ENCODE peak calls at places on chromosomes 13 and 19, in four cellular contexts. One of them, this sample, is unnamed.

GRCh38 chr13:43472344-43472743 is 314.4 kb downstream of the ENOX1 start:
- DNase-seq in NB4: no peak
- DNase-seq in A549: no peak
- DNase-seq in breast epithelium: no peak
- DNase-seq in this sample: no peak

GRCh38 chr13:81874681-81875661 is 1534.0 kb upstream of the SPRY2 start:
- DNase-seq in NB4: no peak
- DNase-seq in A549: no peak
- DNase-seq in breast epithelium: no peak
- DNase-seq in this sample: no peak

GRCh38 chr19:58305932-58306323 is 751 bp downstream of the ERVK3-1 start:
- DNase-seq in A549: no peak
- DNase-seq in breast epithelium: no peak
- DNase-seq in NB4: peak; percentile 36
- DNase-seq in this sample: no peak

GRCh38 chr19:39507715-39508364 is 7.1 kb upstream of the SELENOV start:
- DNase-seq in A549: no peak
- DNase-seq in NB4: no peak
- DNase-seq in breast epithelium: no peak
- DNase-seq in this sample: no peak

GRCh38 chr13:99617474-99618255 is 116.4 kb downstream of the TM9SF2 start:
- DNase-seq in NB4: peak; percentile 55
- DNase-seq in breast epithelium: no peak
- DNase-seq in A549: peak; percentile 67
- DNase-seq in this sample: no peak

GRCh38 chr13:98143601-98144500 is 957 bp downstream of the FARP1 start:
- DNase-seq in A549: no peak
- DNase-seq in breast epithelium: no peak
- DNase-seq in NB4: peak; percentile 47
- DNase-seq in this sample: peak; percentile 85

GRCh38 chr13:42367836-42368235 is 95.9 kb downstream of the AKAP11 start:
- DNase-seq in A549: no peak
- DNase-seq in breast epithelium: no peak
- DNase-seq in NB4: peak; percentile 57
- DNase-seq in this sample: no peak

GRCh38 chr19:16386619-16387240 is 62.1 kb downstream of the KLF2 start:
- DNase-seq in breast epithelium: no peak
- DNase-seq in A549: peak; percentile 62
- DNase-seq in NB4: peak; percentile 72
- DNase-seq in this sample: no peak

GRCh38 chr19:51793994-51794393 is 963 bp upstream of the FPR3 start:
- DNase-seq in A549: no peak
- DNase-seq in NB4: no peak
- DNase-seq in breast epithelium: no peak
- DNase-seq in this sample: no peak

GRCh38 chr19:18589380-18590272 is 1.0 kb downstream of the REX1BD start:
- DNase-seq in A549: peak; percentile 82
- DNase-seq in breast epithelium: peak; percentile 70
- DNase-seq in NB4: peak; percentile 85
- DNase-seq in this sample: no peak

GRCh38 chr13:107185889-107186288 is 618.0 kb upstream of the ARGLU1 start:
- DNase-seq in NB4: no peak
- DNase-seq in breast epithelium: no peak
- DNase-seq in A549: no peak
- DNase-seq in this sample: no peak

GRCh38 chr13:29857089-29857488 is 6.7 kb upstream of the UBL3 start:
- DNase-seq in breast epithelium: no peak
- DNase-seq in NB4: no peak
- DNase-seq in A549: no peak
- DNase-seq in this sample: no peak

GRCh38 chr13:23159205-23159586 is 21.6 kb upstream of the SGCG start:
- DNase-seq in A549: peak; percentile 42
- DNase-seq in breast epithelium: no peak
- DNase-seq in NB4: peak; percentile 50
- DNase-seq in this sample: no peak

GRCh38 chr19:40982594-40983101 is 8.4 kb upstream of the CYP2B6 start:
- DNase-seq in NB4: no peak
- DNase-seq in breast epithelium: no peak
- DNase-seq in A549: no peak
- DNase-seq in this sample: peak; percentile 25

GRCh38 chr19:10289167-10289835 is 451 bp upstream of the ICAM5 start:
- DNase-seq in A549: peak; percentile 71
- DNase-seq in breast epithelium: no peak
- DNase-seq in NB4: peak; percentile 80
- DNase-seq in this sample: peak; percentile 86

GRCh38 chr13:41053384-41053826 is 7.9 kb upstream of the WBP4 start:
- DNase-seq in breast epithelium: no peak
- DNase-seq in NB4: peak; percentile 93
- DNase-seq in A549: peak; percentile 20
- DNase-seq in this sample: no peak

GRCh38 chr13:20686167-20686566 is 17.3 kb upstream of the IL17D start:
- DNase-seq in breast epithelium: no peak
- DNase-seq in A549: no peak
- DNase-seq in NB4: no peak
- DNase-seq in this sample: no peak

GRCh38 chr19:29779921-29780320 is 31.9 kb upstream of the CCNE1 start:
- DNase-seq in NB4: peak; percentile 4
- DNase-seq in A549: no peak
- DNase-seq in breast epithelium: no peak
- DNase-seq in this sample: no peak

GRCh38 chr13:90826688-90827087 is 520.8 kb upstream of the MIR17HG start:
- DNase-seq in A549: no peak
- DNase-seq in breast epithelium: no peak
- DNase-seq in NB4: no peak
- DNase-seq in this sample: no peak

GRCh38 chr13:90824027-90824426 is 523.5 kb upstream of the MIR17HG start:
- DNase-seq in NB4: no peak
- DNase-seq in breast epithelium: no peak
- DNase-seq in A549: no peak
- DNase-seq in this sample: no peak
- TF ChIP-seq POLR2A in NB4: no peak
- TF ChIP-seq POLR2A in breast epithelium: no peak
- TF ChIP-seq POLR2A in A549: no peak
- TF ChIP-seq POLR2A in this sample: no peak

DNA sequence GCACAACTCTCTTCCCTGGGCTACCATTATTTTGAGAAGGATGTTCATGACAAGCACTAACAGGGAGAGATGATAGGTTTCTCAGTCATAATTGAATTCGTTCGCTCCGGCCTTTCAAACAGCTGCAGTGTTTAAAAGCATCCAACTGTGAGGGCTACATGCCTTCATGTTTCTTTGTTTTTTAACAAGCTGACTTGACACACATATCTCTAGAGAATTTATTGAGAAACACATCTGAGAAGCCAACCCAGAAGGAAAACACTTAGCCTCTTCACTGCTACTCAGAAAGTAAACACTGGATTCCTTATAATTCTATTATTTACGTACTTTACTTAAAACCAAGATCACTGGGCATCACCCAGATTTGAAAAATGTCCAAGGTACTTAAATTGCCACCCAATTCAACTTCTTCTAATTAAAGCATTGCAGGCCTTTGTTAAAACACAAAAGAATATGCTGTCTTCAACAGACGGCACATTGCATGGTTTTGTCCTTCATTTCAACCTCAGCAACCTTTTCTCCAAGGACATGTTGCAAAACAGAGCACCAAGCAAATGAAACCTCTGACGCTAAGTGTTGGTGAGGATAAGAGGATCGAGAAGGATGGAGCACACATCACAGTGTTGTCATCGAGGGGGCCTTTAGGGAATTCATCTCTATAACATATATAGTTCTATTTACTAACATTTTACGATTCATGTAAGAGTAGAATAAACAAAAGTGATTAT is 75.8 kb downstream of the TBC1D4 start:
- DNase-seq in NB4: no peak
- DNase-seq in A549: no peak
- DNase-seq in breast epithelium: no peak
- DNase-seq in this sample: no peak
- H3K4me3 ChIP-seq in NB4: no peak overlapping the region
- H3K4me3 ChIP-seq in A549: no peak overlapping the region
- H3K4me3 ChIP-seq in breast epithelium: no peak overlapping the region
- H3K4me3 ChIP-seq in this sample: no peak overlapping the region

GRCh38 chr19:280541-281007 is 10.6 kb downstream of the PLPP2 start:
- DNase-seq in A549: no peak
- DNase-seq in breast epithelium: no peak
- DNase-seq in NB4: no peak
- DNase-seq in this sample: no peak

GRCh38 chr19:281156-281853 is 9.9 kb downstream of the PLPP2 start:
- DNase-seq in NB4: no peak
- DNase-seq in breast epithelium: no peak
- DNase-seq in A549: no peak
- DNase-seq in this sample: no peak

GRCh38 chr19:282501-282900 is 8.7 kb downstream of the PLPP2 start:
- DNase-seq in breast epithelium: no peak
- DNase-seq in A549: no peak
- DNase-seq in NB4: no peak
- DNase-seq in this sample: no peak

GRCh38 chr19:283395-283794 is 7.8 kb downstream of the PLPP2 start:
- DNase-seq in breast epithelium: no peak
- DNase-seq in NB4: no peak
- DNase-seq in A549: no peak
- DNase-seq in this sample: no peak

DNA sequence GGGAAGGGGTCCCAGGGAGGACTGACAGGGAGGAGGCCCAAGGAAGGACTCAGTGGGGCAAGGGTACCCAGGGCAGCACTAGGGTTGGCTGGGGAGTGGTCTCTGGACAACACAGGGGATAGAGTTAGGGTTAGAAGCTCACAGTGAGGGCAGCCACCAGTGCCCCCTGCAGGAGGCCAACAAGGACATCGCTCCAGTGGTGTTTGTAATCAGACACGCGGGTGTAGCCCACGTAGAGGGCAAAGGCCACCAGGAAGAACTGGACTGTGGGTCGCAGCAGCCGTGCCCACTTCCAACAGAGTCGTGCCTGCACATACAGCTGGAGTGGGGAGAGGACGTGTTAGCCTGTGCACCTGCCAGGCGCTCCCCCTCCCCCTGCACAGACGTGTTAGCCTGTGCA is 9.2 kb downstream of the PLPP2 start:
- DNase-seq in NB4: no peak
- DNase-seq in A549: no peak
- DNase-seq in breast epithelium: no peak
- DNase-seq in this sample: no peak
- TF ChIP-seq CTCF in NB4: peak; percentile 12
- TF ChIP-seq CTCF in A549: no peak
- TF ChIP-seq CTCF in breast epithelium: no peak
- TF ChIP-seq CTCF in this sample: no peak

GRCh38 chr19:3408996-3409345 is 42.6 kb downstream of the NFIC start:
- DNase-seq in breast epithelium: no peak
- DNase-seq in A549: no peak
- DNase-seq in NB4: no peak
- DNase-seq in this sample: no peak

GRCh38 chr19:3409346-3410064 is 43.1 kb downstream of the NFIC start:
- DNase-seq in breast epithelium: peak; percentile 84
- DNase-seq in NB4: no peak
- DNase-seq in A549: no peak
- DNase-seq in this sample: peak; percentile 71

GRCh38 chr19:3406571-3407111 is 40.3 kb downstream of the NFIC start:
- DNase-seq in NB4: no peak
- DNase-seq in A549: no peak
- DNase-seq in breast epithelium: no peak
- DNase-seq in this sample: no peak

GRCh38 chr19:3405261-3405653 is 38.9 kb downstream of the NFIC start:
- DNase-seq in breast epithelium: no peak
- DNase-seq in A549: no peak
- DNase-seq in NB4: no peak
- DNase-seq in this sample: no peak

DNA sequence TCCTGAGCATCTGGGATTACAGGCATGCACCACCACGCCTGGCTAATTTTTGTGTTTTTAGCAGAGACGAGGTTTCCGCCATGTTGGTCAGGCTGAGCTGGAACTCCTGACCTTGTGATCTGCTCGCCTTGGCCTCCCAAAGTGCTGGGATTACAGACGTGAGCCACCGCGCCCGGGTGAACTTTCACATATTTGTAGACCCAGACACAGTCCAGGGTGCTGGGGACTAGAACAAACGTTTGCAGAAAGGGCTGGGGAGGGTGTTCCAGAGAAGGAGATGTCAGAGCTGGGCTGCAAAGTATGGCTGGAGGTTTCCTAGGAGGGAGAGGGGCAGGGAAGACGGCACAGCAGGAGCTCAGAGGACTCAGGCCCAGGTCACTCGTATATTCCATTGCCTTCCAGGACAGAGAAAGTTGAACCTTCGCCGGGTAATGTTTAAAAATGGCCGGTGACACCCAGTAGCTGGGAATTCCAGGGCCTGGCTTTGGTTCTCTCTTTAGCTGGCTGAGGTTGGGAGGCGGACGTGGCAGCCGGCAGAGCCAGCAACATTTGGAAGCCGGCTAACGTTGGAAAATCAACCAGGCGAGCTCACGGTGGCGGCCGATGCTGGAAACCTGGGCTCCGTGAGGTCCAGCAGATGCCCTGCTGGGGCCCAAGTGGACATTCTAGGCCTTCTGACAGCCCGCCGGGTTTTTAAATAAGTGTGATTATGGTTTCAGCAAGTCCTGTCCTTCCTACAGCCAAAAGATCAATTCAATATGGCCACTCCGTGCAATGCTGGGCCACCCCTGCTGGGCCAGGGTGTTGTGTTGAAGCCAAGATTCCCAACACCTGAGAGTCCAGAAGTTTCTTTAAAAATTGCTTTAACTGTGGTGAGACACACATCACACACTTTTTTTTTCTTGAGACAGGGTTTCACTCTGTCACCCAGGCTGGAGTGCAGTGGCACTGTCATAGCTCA is 41.5 kb downstream of the NFIC start:
- DNase-seq in breast epithelium: no peak
- DNase-seq in NB4: no peak
- DNase-seq in A549: no peak
- DNase-seq in this sample: no peak
- TF ChIP-seq POLR2A in breast epithelium: no peak
- TF ChIP-seq POLR2A in NB4: no peak
- TF ChIP-seq POLR2A in A549: no peak
- TF ChIP-seq POLR2A in this sample: no peak

This sample was measured in lower leg skin.